ENCODE peak calls at places on chromosome 16, in six cellular contexts. S is body of pancreas, A is left ventricle myocardium inferior, R is OCI-LY7, W is pancreas, L is aorta. I is an unnamed sample. For H3K4me1, the result is how much of the 10 kb centered on the place peaks cover.

GRCh38 chr16:825298-826061 is 24.9 kb upstream of the GNG13 start:
- DNase-seq in W (peak), A (no peak), S (no peak), L (no peak), R (no peak), I (no peak)

GRCh38 chr16:3950343-3951193 is 70.1 kb upstream of the CREBBP start:
- DNase-seq in L (peak), A (peak), S (peak), R (no peak), W (no peak), I (peak)

GRCh38 chr16:75576384-75576811 is 10.2 kb downstream of the GABARAPL2 start:
- DNase-seq in W (no peak), A (no peak), S (no peak), R (no peak), L (no peak), I (no peak)

GRCh38 chr16:71216714-71217113 is 13.8 kb downstream of the HYDIN start:
- DNase-seq in A (no peak), S (no peak), W (no peak), R (no peak), L (no peak), I (no peak)

GRCh38 chr16:31108035-31108793 is at the start of gene BCKDK:
- DNase-seq in L (peak), W (peak), S (peak), R (peak), A (peak), I (peak)

GRCh38 chr16:9484436-9484835 is 393.0 kb downstream of the HAPSTR1 start:
- DNase-seq in L (no peak), R (no peak), S (no peak), W (no peak), A (no peak), I (no peak)

GRCh38 chr16:57245472-57246113 is 534 bp downstream of the ARL2BP start:
- DNase-seq in A (peak), W (peak), L (peak), S (peak), R (no peak), I (peak)

GRCh38 chr16:2929693-2930092 is 18.0 kb downstream of the FLYWCH1 start:
- DNase-seq in R (no peak), L (no peak), W (no peak), A (no peak), S (no peak), I (no peak)

GRCh38 chr16:27880312-27880711 is 183.2 kb downstream of the GSG1L start:
- DNase-seq in L (no peak), S (no peak), W (no peak), R (no peak), A (no peak), I (no peak)

GRCh38 chr16:4696905-4697866 is 3.8 kb downstream of the NUDT16L1 start:
- DNase-seq in S (no peak), L (no peak), R (no peak), W (peak), A (no peak), I (peak)

GRCh38 chr16:88732172-88732960 is 26.1 kb downstream of the CTU2 start:
- DNase-seq in A (no peak), S (no peak), W (no peak), R (no peak), L (no peak), I (no peak)

GRCh38 chr16:17368951-17369350 is 101.8 kb downstream of the XYLT1 start:
- DNase-seq in R (no peak), S (no peak), W (no peak), A (no peak), L (no peak), I (no peak)
- H3K4me1 ChIP-seq in R (half or more), S (under half), W (under half), A (under half), L (under half), I (under half)

GRCh38 chr16:80711406-80711805 is 93.0 kb downstream of the CDYL2 start:
- DNase-seq in S (no peak), L (no peak), A (no peak), R (no peak), W (no peak), I (no peak)
- H3K4me1 ChIP-seq in S (under half), L (under half), A (under half), R (under half), W (under half), I (under half)

GRCh38 chr16:66361604-66362135 is 4.8 kb upstream of the CDH5 start:
- DNase-seq in A (no peak), S (no peak), R (no peak), W (no peak), L (peak), I (no peak)

GRCh38 chr16:66359012-66359411 is 7.5 kb upstream of the CDH5 start:
- DNase-seq in R (no peak), A (no peak), W (no peak), S (no peak), L (no peak), I (no peak)

GRCh38 chr16:66363196-66363777 is 3.2 kb upstream of the CDH5 start:
- DNase-seq in W (no peak), L (peak), R (no peak), S (no peak), A (no peak), I (no peak)

GRCh38 chr16:66359811-66360608 is 6.5 kb upstream of the CDH5 start:
- DNase-seq in W (no peak), S (no peak), R (no peak), A (peak), L (no peak), I (no peak)

DNA sequence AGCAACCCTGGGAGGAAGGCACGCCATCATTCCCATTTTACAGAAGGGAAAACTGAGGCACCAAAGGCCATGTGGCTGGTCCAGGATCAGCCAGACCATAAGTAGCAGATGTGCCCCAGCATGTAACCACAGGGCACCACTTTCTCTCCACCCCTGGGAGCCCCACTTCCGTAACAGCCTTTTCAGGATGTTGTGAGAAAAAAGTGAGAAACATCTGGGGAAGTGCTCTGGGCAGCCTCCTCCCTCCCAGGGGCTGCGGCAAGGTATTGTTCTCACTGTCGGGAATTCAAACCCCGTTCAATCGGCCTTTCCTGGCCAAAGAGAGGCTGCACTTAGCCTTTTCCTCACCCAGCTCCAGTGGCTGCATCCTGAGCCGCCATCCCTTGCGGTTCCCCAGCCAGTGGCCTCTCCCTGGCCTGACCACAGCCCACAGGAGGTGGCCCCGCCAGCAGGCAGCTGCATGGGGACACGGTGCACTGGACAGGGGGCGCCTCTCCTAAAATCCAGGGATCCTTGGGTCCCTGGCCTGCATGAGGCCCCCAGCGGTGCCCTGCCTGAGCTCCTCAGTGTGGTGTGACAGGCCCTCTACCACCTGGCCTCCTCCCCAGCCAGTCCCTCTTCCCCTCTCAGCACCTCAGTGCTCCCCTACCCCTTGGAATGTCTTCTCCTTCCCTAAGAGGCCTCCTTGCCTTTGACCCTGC is 5.7 kb upstream of the CDH5 start:
- DNase-seq in R (peak), A (peak), S (no peak), L (no peak), W (no peak), I (no peak)
- H3K4me1 ChIP-seq in R (under half), A (half or more), S (under half), L (under half), W (under half), I (under half)

DNA sequence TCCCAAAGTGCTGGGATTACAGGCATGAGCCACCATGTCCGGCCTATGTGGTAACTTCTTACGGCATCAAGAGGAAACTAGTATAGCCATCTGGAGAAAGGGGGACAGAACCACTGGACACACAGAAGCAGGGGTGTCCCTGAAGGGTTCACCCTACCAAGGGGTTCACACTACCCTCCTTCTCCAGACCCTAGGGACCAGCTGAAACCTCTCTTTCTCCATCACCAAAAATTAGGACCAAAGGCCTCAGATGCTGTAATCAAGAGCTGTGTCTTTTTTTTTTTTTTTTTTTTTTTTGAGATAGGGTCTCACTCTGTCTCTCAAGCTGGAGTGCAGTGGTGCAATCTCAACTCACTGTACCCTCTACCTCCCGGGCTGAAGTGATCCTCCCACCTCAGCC is 33.2 kb downstream of the ZFHX3 start:
- DNase-seq in L (no peak), S (no peak), R (no peak), W (no peak), A (no peak), I (peak)
- H3K4me1 ChIP-seq in L (under half), S (half or more), R (under half), W (under half), A (half or more), I (under half)

DNA sequence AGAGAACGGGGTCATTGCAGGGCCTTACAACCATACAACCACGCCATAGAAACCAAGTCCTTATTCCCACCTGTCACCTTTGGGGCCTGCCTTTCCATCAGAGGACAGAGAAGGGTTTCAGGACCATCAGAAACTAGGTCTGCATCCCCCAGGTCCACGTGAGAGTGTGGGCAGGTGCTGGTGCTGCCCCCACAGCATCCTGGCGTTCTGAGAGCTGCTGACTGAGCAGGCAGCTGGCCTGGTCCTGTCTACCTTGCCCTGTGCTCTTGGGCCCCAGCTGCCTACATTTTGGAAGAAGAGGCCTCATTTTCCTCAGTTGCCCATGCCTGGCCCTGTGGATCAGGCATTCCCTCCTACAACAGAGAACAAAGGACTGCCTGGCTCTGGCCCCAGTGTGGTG is 21.6 kb downstream of the ZNF276 start:
- DNase-seq in W (no peak), R (no peak), A (no peak), L (no peak), S (no peak), I (no peak)
- H3K4me1 ChIP-seq in W (under half), R (under half), A (under half), L (under half), S (under half), I (under half)

DNA sequence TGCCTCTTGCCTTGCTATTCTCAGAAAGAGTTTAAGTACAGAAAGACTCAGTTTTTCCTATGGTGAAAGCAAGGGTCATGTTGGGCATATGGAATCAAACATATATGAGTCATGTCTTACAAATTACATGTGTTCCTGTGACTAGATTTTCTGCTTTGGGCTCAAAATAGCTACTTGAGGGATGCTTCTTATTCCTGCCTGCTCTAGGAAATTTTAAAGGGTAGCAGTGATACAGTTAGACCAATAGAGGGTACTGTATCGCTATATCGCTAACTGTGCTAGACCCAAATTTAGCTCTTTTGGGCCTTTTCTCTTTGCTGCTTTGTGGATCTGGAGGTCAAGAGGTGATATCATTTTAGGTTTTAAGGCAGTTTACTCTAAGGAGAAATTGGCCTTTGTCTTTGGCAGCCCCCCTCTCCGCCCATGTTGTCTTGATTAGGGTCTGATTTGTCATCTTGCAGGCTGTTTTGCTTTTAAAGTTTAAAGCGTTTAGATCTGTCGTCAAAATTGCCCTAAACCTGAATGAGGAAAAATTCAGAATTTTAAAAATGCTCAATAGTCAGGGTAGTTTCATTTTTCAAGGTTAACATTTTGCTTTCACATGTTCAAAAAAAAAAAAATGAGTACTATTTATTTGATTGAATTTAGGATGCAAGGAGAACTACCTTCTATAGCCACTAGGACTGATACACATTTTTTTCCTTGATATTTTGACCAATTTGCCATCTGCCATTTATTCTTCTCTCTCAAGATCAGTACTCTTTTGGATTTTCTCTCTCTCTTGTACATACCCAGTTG is 8.8 kb downstream of the NFATC3 start:
- DNase-seq in A (no peak), R (peak), S (no peak), W (no peak), L (no peak), I (no peak)
- H3K4me1 ChIP-seq in A (half or more), R (half or more), S (under half), W (under half), L (under half), I (under half)

GRCh38 chr16:49754495-49755290 is 101.2 kb downstream of the ZNF423 start:
- DNase-seq in A (peak), S (no peak), L (no peak), W (no peak), R (no peak), I (no peak)
- H3K4me1 ChIP-seq in A (under half), S (under half), L (under half), W (under half), R (under half), I (under half)

GRCh38 chr16:22848451-22848850 is 34.5 kb downstream of the HS3ST2 start:
- DNase-seq in R (no peak), A (no peak), S (no peak), L (no peak), W (no peak), I (no peak)

GRCh38 chr16:22847690-22848089 is 33.7 kb downstream of the HS3ST2 start:
- DNase-seq in W (no peak), L (no peak), A (no peak), S (no peak), R (no peak), I (no peak)

GRCh38 chr16:22844426-22844825 is 30.5 kb downstream of the HS3ST2 start:
- DNase-seq in W (no peak), L (no peak), A (no peak), R (no peak), S (no peak), I (no peak)

GRCh38 chr16:22847100-22847499 is 33.1 kb downstream of the HS3ST2 start:
- DNase-seq in S (no peak), A (no peak), L (no peak), R (no peak), W (no peak), I (no peak)

DNA sequence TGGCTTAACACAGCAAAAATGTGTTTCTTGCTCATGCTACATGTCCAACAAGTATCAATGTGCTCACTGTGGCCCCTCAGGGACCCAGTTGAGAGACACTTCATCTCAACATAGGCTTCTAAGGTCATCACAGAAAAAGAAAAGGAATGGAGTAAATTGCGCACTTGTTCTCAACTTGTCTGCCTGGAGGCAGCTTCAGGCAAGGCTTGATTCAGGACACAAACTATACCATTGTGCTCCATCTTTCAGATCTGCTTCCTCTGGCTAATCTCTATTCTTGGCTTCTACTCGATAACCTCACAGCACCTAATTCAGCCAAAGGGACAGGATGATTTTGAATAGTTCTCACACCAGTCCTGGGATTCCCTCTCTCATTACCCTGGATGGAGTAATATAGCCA is 35.6 kb downstream of the HS3ST2 start:
- DNase-seq in A (no peak), W (no peak), R (no peak), S (no peak), L (no peak), I (no peak)
- H3K4me1 ChIP-seq in A (under half), W (under half), R (under half), S (under half), L (under half), I (under half)

I was measured in RWPE2.